ENCODE peak calls at places on chromosomes 2 and 18, in five cellular contexts. One of them, this sample, is unnamed.

GRCh38 chr2:168976034-168976654 is 55.0 kb downstream of the ABCB11 start:
- DNase-seq in heart left ventricle: no peak
- DNase-seq in skeletal muscle cell: no peak
- DNase-seq in AG09309: no peak
- DNase-seq in bronchial epithelial cell: no peak
- DNase-seq in this sample: no peak

GRCh38 chr2:177338177-177338721 is 54.3 kb upstream of the AGPS start:
- DNase-seq in AG09309: no peak
- DNase-seq in bronchial epithelial cell: peak; percentile 91
- DNase-seq in heart left ventricle: no peak
- DNase-seq in skeletal muscle cell: no peak
- DNase-seq in this sample: no peak

GRCh38 chr2:17188726-17189125 is 329.5 kb downstream of the RAD51AP2 start:
- DNase-seq in bronchial epithelial cell: no peak
- DNase-seq in heart left ventricle: no peak
- DNase-seq in AG09309: no peak
- DNase-seq in skeletal muscle cell: no peak
- DNase-seq in this sample: no peak

GRCh38 chr2:2331905-2332280 is 818 bp upstream of the MYT1L start:
- DNase-seq in bronchial epithelial cell: no peak
- DNase-seq in AG09309: no peak
- DNase-seq in skeletal muscle cell: no peak
- DNase-seq in heart left ventricle: no peak
- DNase-seq in this sample: no peak

GRCh38 chr18:27608742-27609141 is 423.6 kb upstream of the CHST9 start:
- DNase-seq in heart left ventricle: no peak
- DNase-seq in skeletal muscle cell: no peak
- DNase-seq in bronchial epithelial cell: peak; percentile 7
- DNase-seq in AG09309: no peak
- DNase-seq in this sample: no peak

GRCh38 chr2:100285691-100286090 is 36.6 kb downstream of the LONRF2 start:
- DNase-seq in heart left ventricle: no peak
- DNase-seq in skeletal muscle cell: peak; percentile 29
- DNase-seq in bronchial epithelial cell: peak; percentile 37
- DNase-seq in AG09309: no peak
- DNase-seq in this sample: no peak

GRCh38 chr18:33606621-33607020 is 28.6 kb downstream of the ASXL3 start:
- DNase-seq in AG09309: no peak
- DNase-seq in heart left ventricle: no peak
- DNase-seq in bronchial epithelial cell: no peak
- DNase-seq in skeletal muscle cell: no peak
- DNase-seq in this sample: no peak

GRCh38 chr2:181281206-181281832 is 175.9 kb upstream of the ITGA4 start:
- DNase-seq in heart left ventricle: no peak
- DNase-seq in AG09309: no peak
- DNase-seq in skeletal muscle cell: no peak
- DNase-seq in bronchial epithelial cell: no peak
- DNase-seq in this sample: peak; percentile 67

GRCh38 chr2:86673011-86673410 is 47.1 kb upstream of the RMND5A start:
- DNase-seq in AG09309: no peak
- DNase-seq in skeletal muscle cell: no peak
- DNase-seq in heart left ventricle: no peak
- DNase-seq in bronchial epithelial cell: no peak
- DNase-seq in this sample: no peak

GRCh38 chr2:8148260-8148880 is 533.5 kb upstream of the ID2 start:
- DNase-seq in heart left ventricle: no peak
- DNase-seq in AG09309: peak; percentile 81
- DNase-seq in bronchial epithelial cell: peak; percentile 84
- DNase-seq in skeletal muscle cell: peak; percentile 53
- DNase-seq in this sample: no peak

GRCh38 chr2:240353944-240354343 is 81.5 kb upstream of the GPC1 start:
- DNase-seq in skeletal muscle cell: no peak
- DNase-seq in AG09309: no peak
- DNase-seq in bronchial epithelial cell: no peak
- DNase-seq in heart left ventricle: no peak
- DNase-seq in this sample: no peak

GRCh38 chr2:104812281-104812680 is 41.6 kb upstream of the POU3F3 start:
- DNase-seq in skeletal muscle cell: no peak
- DNase-seq in heart left ventricle: no peak
- DNase-seq in bronchial epithelial cell: no peak
- DNase-seq in AG09309: no peak
- DNase-seq in this sample: no peak

GRCh38 chr2:239724194-239724849 is 300.8 kb downstream of the NDUFA10 start:
- DNase-seq in heart left ventricle: no peak
- DNase-seq in bronchial epithelial cell: no peak
- DNase-seq in AG09309: no peak
- DNase-seq in skeletal muscle cell: no peak
- DNase-seq in this sample: peak; percentile 3

GRCh38 chr18:361941-362913 is 94.4 kb upstream of the THOC1 start:
- DNase-seq in skeletal muscle cell: peak; percentile 81
- DNase-seq in bronchial epithelial cell: no peak
- DNase-seq in heart left ventricle: no peak
- DNase-seq in AG09309: peak; percentile 98
- DNase-seq in this sample: no peak

GRCh38 chr18:13989209-13989608 is 73.9 kb upstream of the MC2R start:
- DNase-seq in AG09309: no peak
- DNase-seq in skeletal muscle cell: no peak
- DNase-seq in heart left ventricle: no peak
- DNase-seq in bronchial epithelial cell: no peak
- DNase-seq in this sample: no peak

GRCh38 chr2:57444731-57445414 is 601.7 kb upstream of the VRK2 start:
- DNase-seq in AG09309: no peak
- DNase-seq in bronchial epithelial cell: no peak
- DNase-seq in skeletal muscle cell: no peak
- DNase-seq in heart left ventricle: no peak
- DNase-seq in this sample: no peak

GRCh38 chr2:147045113-147045512 is 799.7 kb upstream of the ACVR2A start:
- DNase-seq in heart left ventricle: no peak
- DNase-seq in skeletal muscle cell: no peak
- DNase-seq in bronchial epithelial cell: peak; percentile 68
- DNase-seq in AG09309: no peak
- DNase-seq in this sample: no peak

GRCh38 chr2:190627881-190628412 is 20.9 kb upstream of the NAB1 start:
- DNase-seq in bronchial epithelial cell: no peak
- DNase-seq in skeletal muscle cell: no peak
- DNase-seq in AG09309: no peak
- DNase-seq in heart left ventricle: peak; percentile 79
- DNase-seq in this sample: peak; percentile 29
- H3K4me3 ChIP-seq in bronchial epithelial cell: peak overlapping the region; percentile 39
- H3K4me3 ChIP-seq in skeletal muscle cell: peak overlapping the region; percentile 39
- H3K4me3 ChIP-seq in AG09309: peak overlapping the region; percentile 49
- H3K4me3 ChIP-seq in heart left ventricle: peak overlapping the region; percentile 54
- H3K4me3 ChIP-seq in this sample: peak overlapping the region; percentile 64

GRCh38 chr2:230067990-230068657 is 600 bp downstream of the SLC16A14 start:
- DNase-seq in heart left ventricle: peak; percentile 80
- DNase-seq in AG09309: no peak
- DNase-seq in skeletal muscle cell: no peak
- DNase-seq in bronchial epithelial cell: no peak
- DNase-seq in this sample: peak; percentile 62

GRCh38 chr2:230068658-230069080 is at the start of gene SLC16A14:
- DNase-seq in bronchial epithelial cell: peak; percentile 63
- DNase-seq in heart left ventricle: no peak
- DNase-seq in AG09309: no peak
- DNase-seq in skeletal muscle cell: no peak
- DNase-seq in this sample: peak; percentile 3

GRCh38 chr2:230071421-230071820 is 2.7 kb upstream of the SLC16A14 start:
- DNase-seq in skeletal muscle cell: no peak
- DNase-seq in AG09309: no peak
- DNase-seq in heart left ventricle: no peak
- DNase-seq in bronchial epithelial cell: no peak
- DNase-seq in this sample: no peak

DNA sequence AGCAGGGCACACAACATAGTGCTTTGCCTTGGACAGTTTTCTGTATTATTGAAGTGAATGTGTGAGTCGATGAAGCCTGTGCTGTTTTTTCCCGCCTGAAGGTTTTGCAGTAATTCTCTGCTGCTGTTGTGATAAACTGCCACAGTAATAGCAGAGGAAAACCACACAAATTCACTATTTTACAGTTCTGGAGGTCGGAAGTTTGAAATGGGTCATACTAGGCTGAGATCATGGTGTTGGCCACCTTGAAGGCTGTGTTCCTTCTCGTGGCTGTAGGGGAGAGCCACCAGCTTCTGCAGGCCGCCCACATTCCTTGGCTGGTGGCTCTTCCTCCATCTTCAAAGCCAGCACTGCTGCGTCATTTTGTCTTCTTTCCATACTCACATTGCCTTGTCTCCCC is 694 bp upstream of the SLC16A14 start:
- DNase-seq in bronchial epithelial cell: no peak
- DNase-seq in skeletal muscle cell: no peak
- DNase-seq in heart left ventricle: no peak
- DNase-seq in AG09309: no peak
- DNase-seq in this sample: no peak
- H3K4me3 ChIP-seq in bronchial epithelial cell: no peak overlapping the region
- H3K4me3 ChIP-seq in skeletal muscle cell: no peak overlapping the region
- H3K4me3 ChIP-seq in heart left ventricle: no peak overlapping the region
- H3K4me3 ChIP-seq in AG09309: no peak overlapping the region
- H3K4me3 ChIP-seq in this sample: no peak overlapping the region

DNA sequence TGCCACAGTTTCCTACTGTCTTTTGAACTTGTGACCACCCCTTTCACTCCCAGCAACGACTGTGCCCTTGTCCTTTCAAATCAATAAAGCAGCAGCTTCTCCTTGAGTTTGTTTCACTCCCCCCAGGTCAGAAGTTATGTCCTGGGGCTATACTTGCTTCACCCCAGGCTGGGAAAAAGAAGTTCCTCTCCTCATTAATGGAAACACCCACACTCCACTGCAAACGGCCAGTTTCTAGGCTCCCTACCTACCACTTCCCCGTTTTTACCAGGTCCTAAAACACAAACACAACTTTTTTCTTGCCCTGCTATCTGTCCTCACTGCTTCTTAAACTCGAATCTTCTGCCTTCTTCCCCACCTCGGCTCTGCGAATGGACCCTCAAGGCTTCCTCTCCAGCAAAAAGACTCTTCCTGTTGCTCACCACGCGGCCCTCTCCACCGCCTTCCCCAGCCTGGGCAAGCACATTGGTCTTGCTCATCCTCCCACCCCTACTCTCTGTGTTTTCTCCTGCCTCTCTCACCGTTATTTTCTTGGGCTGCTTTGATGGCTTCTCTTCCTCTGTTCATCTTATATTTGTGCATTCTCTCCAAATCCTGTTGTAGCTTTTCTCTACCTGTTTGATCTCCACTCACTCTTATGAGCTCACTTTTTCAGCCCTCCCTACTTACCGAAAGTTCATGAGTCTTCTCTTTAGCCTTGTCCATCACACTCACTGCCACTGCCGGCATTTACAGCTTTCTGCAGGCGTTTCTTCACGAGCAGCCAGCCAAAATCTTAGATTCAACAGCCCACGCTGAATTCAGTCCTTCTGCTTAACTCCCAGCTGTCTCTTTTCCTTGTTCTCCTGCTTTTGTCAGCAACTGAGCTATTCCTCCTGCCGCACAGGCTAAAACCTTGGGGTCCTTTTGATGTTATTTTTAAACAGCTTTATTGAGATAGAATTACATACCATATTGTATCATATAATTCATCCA is 7.0 kb upstream of the SP5 start:
- DNase-seq in skeletal muscle cell: no peak
- DNase-seq in heart left ventricle: no peak
- DNase-seq in bronchial epithelial cell: no peak
- DNase-seq in AG09309: no peak
- DNase-seq in this sample: no peak
- H3K4me3 ChIP-seq in skeletal muscle cell: no peak overlapping the region
- H3K4me3 ChIP-seq in heart left ventricle: no peak overlapping the region
- H3K4me3 ChIP-seq in bronchial epithelial cell: no peak overlapping the region
- H3K4me3 ChIP-seq in AG09309: no peak overlapping the region
- H3K4me3 ChIP-seq in this sample: no peak overlapping the region

GRCh38 chr2:199979841-199980628 is 24.7 kb downstream of the MAIP1 start:
- DNase-seq in heart left ventricle: peak; percentile 88
- DNase-seq in AG09309: peak; percentile 61
- DNase-seq in bronchial epithelial cell: peak; percentile 71
- DNase-seq in skeletal muscle cell: peak; percentile 48
- DNase-seq in this sample: peak; percentile 79
- H3K4me3 ChIP-seq in heart left ventricle: peak overlapping the region; percentile 19
- H3K4me3 ChIP-seq in AG09309: no peak overlapping the region
- H3K4me3 ChIP-seq in bronchial epithelial cell: no peak overlapping the region
- H3K4me3 ChIP-seq in skeletal muscle cell: peak overlapping the region; percentile 15
- H3K4me3 ChIP-seq in this sample: no peak overlapping the region

GRCh38 chr18:10131783-10132381 is 218.1 kb downstream of the VAPA start:
- DNase-seq in bronchial epithelial cell: no peak
- DNase-seq in heart left ventricle: no peak
- DNase-seq in AG09309: no peak
- DNase-seq in skeletal muscle cell: no peak
- DNase-seq in this sample: no peak
- H3K4me3 ChIP-seq in bronchial epithelial cell: peak overlapping the region; percentile 29
- H3K4me3 ChIP-seq in heart left ventricle: peak overlapping the region; percentile 46
- H3K4me3 ChIP-seq in AG09309: no peak overlapping the region
- H3K4me3 ChIP-seq in skeletal muscle cell: no peak overlapping the region
- H3K4me3 ChIP-seq in this sample: no peak overlapping the region

GRCh38 chr18:21702602-21703001 is 2.0 kb downstream of the ABHD3 start:
- DNase-seq in AG09309: no peak
- DNase-seq in heart left ventricle: no peak
- DNase-seq in bronchial epithelial cell: no peak
- DNase-seq in skeletal muscle cell: no peak
- DNase-seq in this sample: no peak
- H3K4me3 ChIP-seq in AG09309: no peak overlapping the region
- H3K4me3 ChIP-seq in heart left ventricle: no peak overlapping the region
- H3K4me3 ChIP-seq in bronchial epithelial cell: no peak overlapping the region
- H3K4me3 ChIP-seq in skeletal muscle cell: no peak overlapping the region
- H3K4me3 ChIP-seq in this sample: no peak overlapping the region

GRCh38 chr2:133480707-133481429 is 87.4 kb downstream of the NCKAP5 start:
- DNase-seq in AG09309: no peak
- DNase-seq in bronchial epithelial cell: peak; percentile 84
- DNase-seq in skeletal muscle cell: no peak
- DNase-seq in heart left ventricle: no peak
- DNase-seq in this sample: no peak

GRCh38 chr2:133477614-133477990 is 90.7 kb downstream of the NCKAP5 start:
- DNase-seq in AG09309: no peak
- DNase-seq in bronchial epithelial cell: peak; percentile 98
- DNase-seq in skeletal muscle cell: no peak
- DNase-seq in heart left ventricle: no peak
- DNase-seq in this sample: no peak

GRCh38 chr2:133476931-133477613 is 91.2 kb downstream of the NCKAP5 start:
- DNase-seq in heart left ventricle: no peak
- DNase-seq in AG09309: no peak
- DNase-seq in skeletal muscle cell: no peak
- DNase-seq in bronchial epithelial cell: no peak
- DNase-seq in this sample: no peak

DNA sequence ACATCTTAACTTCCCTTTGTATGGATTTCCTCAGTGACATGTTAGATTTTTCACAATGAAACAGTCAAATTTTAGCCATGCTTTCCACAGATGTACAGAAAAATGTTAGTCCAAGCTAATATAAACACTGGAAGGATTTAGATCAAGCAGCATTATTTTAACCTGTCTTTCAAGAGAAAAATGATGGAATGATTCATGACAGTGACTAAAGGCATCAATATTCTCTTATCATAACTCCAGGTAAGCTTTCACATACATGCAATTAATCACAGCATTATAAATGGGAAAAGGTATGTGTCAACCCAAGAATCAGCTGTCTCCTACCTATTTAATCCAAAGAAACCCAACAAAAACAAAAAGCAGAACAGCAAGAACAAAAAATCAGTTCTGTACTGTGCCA is 92.7 kb downstream of the NCKAP5 start:
- DNase-seq in bronchial epithelial cell: peak; percentile 94
- DNase-seq in AG09309: no peak
- DNase-seq in heart left ventricle: no peak
- DNase-seq in skeletal muscle cell: no peak
- DNase-seq in this sample: no peak
- H3K4me3 ChIP-seq in bronchial epithelial cell: no peak overlapping the region
- H3K4me3 ChIP-seq in AG09309: no peak overlapping the region
- H3K4me3 ChIP-seq in heart left ventricle: no peak overlapping the region
- H3K4me3 ChIP-seq in skeletal muscle cell: no peak overlapping the region
- H3K4me3 ChIP-seq in this sample: no peak overlapping the region

This sample was measured in naive thymus-derived CD4-positive, alpha-beta T cell.